ENCODE peak calls at places on chromosomes 2 and 18, in four cellular contexts. One of them, this sample, is unnamed.

GRCh38 chr18:5909130-5909529 is 13.8 kb upstream of the TMEM200C start:
- DNase-seq in HepG2: no peak
- DNase-seq in K562: no peak
- DNase-seq in GM12878: no peak
- DNase-seq in this sample: no peak

GRCh38 chr2:121071058-121071504 is 213.9 kb downstream of the TFCP2L1 start:
- DNase-seq in GM12878: no peak
- DNase-seq in K562: peak
- DNase-seq in HepG2: peak
- DNase-seq in this sample: peak

GRCh38 chr2:70340921-70341765 is 39.3 kb upstream of the FAM136A start:
- DNase-seq in GM12878: no peak
- DNase-seq in K562: peak
- DNase-seq in HepG2: peak
- DNase-seq in this sample: peak

GRCh38 chr18:11963991-11964484 is 17.3 kb upstream of the IMPA2 start:
- DNase-seq in GM12878: no peak
- DNase-seq in HepG2: no peak
- DNase-seq in K562: peak
- DNase-seq in this sample: no peak

GRCh38 chr18:70331456-70332097 is 42.7 kb downstream of the SOCS6 start:
- DNase-seq in K562: no peak
- DNase-seq in GM12878: no peak
- DNase-seq in HepG2: peak
- DNase-seq in this sample: no peak

GRCh38 chr18:58753976-58754375 is 82.7 kb downstream of the MALT1 start:
- DNase-seq in K562: no peak
- DNase-seq in HepG2: no peak
- DNase-seq in GM12878: no peak
- DNase-seq in this sample: no peak

GRCh38 chr2:43021791-43022500 is 204.5 kb downstream of the ZFP36L2 start:
- DNase-seq in K562: peak
- DNase-seq in HepG2: peak
- DNase-seq in GM12878: no peak
- DNase-seq in this sample: peak

GRCh38 chr2:171745141-171745540 is 57.9 kb downstream of the DYNC1I2 start:
- DNase-seq in GM12878: no peak
- DNase-seq in HepG2: no peak
- DNase-seq in K562: no peak
- DNase-seq in this sample: no peak

GRCh38 chr2:108423502-108424251 is 25.3 kb upstream of the GCC2 start:
- DNase-seq in K562: no peak
- DNase-seq in GM12878: no peak
- DNase-seq in HepG2: peak
- DNase-seq in this sample: no peak

GRCh38 chr2:189370719-189371118 is 70.6 kb upstream of the WDR75 start:
- DNase-seq in K562: no peak
- DNase-seq in HepG2: no peak
- DNase-seq in GM12878: no peak
- DNase-seq in this sample: no peak

GRCh38 chr18:61248589-61248988 is 84.6 kb upstream of the CDH20 start:
- DNase-seq in HepG2: no peak
- DNase-seq in K562: no peak
- DNase-seq in GM12878: no peak
- DNase-seq in this sample: no peak

GRCh38 chr2:129717560-129718128 is 261.8 kb upstream of the RAB6C start:
- DNase-seq in HepG2: no peak
- DNase-seq in K562: no peak
- DNase-seq in GM12878: no peak
- DNase-seq in this sample: peak

GRCh38 chr2:47034973-47035609 is 119.5 kb upstream of the MCFD2 start:
- DNase-seq in K562: no peak
- DNase-seq in HepG2: peak
- DNase-seq in GM12878: peak
- DNase-seq in this sample: no peak

GRCh38 chr2:143379955-143380354 is 250.7 kb downstream of the ARHGAP15 start:
- DNase-seq in GM12878: no peak
- DNase-seq in HepG2: no peak
- DNase-seq in K562: no peak
- DNase-seq in this sample: no peak

GRCh38 chr18:3916082-3916481 is 466.1 kb downstream of the TGIF1 start:
- DNase-seq in HepG2: no peak
- DNase-seq in GM12878: no peak
- DNase-seq in K562: peak
- DNase-seq in this sample: no peak

GRCh38 chr2:113056501-113056900 is 2.5 kb upstream of the IL36RN start:
- DNase-seq in K562: no peak
- DNase-seq in HepG2: no peak
- DNase-seq in GM12878: no peak
- DNase-seq in this sample: no peak

GRCh38 chr2:119198267-119198840 is 25.3 kb upstream of the STEAP3 start:
- DNase-seq in GM12878: no peak
- DNase-seq in K562: no peak
- DNase-seq in HepG2: peak
- DNase-seq in this sample: no peak

GRCh38 chr2:85438291-85439110 is 20.0 kb downstream of the SH2D6 start:
- DNase-seq in HepG2: peak
- DNase-seq in K562: no peak
- DNase-seq in GM12878: no peak
- DNase-seq in this sample: no peak

GRCh38 chr2:190156750-190157277 is 94.3 kb upstream of the MSTN start:
- DNase-seq in HepG2: no peak
- DNase-seq in K562: no peak
- DNase-seq in GM12878: no peak
- DNase-seq in this sample: no peak

GRCh38 chr2:10454505-10454904 is 6.4 kb upstream of the ODC1 start:
- DNase-seq in K562: no peak
- DNase-seq in GM12878: no peak
- DNase-seq in HepG2: no peak
- DNase-seq in this sample: no peak

GRCh38 chr2:180442860-180443644 is 436.0 kb upstream of the CWC22 start:
- DNase-seq in GM12878: no peak
- DNase-seq in HepG2: no peak
- DNase-seq in K562: no peak
- DNase-seq in this sample: no peak

GRCh38 chr2:180657054-180657453 is 323.4 kb upstream of the UBE2E3 start:
- DNase-seq in HepG2: no peak
- DNase-seq in K562: no peak
- DNase-seq in GM12878: no peak
- DNase-seq in this sample: no peak

GRCh38 chr2:150686391-150686790 is 198.9 kb upstream of the RND3 start:
- DNase-seq in HepG2: no peak
- DNase-seq in K562: no peak
- DNase-seq in GM12878: no peak
- DNase-seq in this sample: no peak
- H2AFZ ChIP-seq in HepG2: no peak
- H2AFZ ChIP-seq in K562: no peak
- H2AFZ ChIP-seq in GM12878: no peak
- H2AFZ ChIP-seq in this sample: no peak

DNA sequence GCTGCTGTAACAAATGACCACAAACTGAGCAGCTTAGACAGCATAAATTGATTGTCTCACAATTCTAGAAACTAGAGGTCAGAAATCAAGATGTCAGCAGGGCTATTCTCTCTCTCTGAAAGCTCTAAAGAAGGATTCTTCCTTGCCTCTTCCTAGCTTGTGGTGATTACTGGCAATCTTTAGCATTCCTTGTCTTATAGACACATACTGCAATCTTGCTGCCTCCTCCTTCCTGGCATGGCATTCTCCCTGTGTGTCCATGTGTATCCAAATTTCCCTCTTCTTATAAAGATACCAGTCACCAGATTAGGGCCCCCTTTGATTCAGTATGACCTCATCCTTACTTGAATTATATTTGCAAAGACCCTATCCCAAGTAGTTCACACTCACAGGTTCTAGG is 2.3 kb downstream of the ASB3 start:
- DNase-seq in GM12878: no peak
- DNase-seq in HepG2: no peak
- DNase-seq in K562: no peak
- DNase-seq in this sample: no peak
- TF ChIP-seq BRCA1 in GM12878: no peak
- TF ChIP-seq BRCA1 in HepG2: no peak
- TF ChIP-seq BRCA1 in K562: no peak
- TF ChIP-seq BRCA1 in this sample: no peak

GRCh38 chr2:231708050-231708772 is at the start of gene PTMA:
- DNase-seq in GM12878: peak
- DNase-seq in HepG2: peak
- DNase-seq in K562: peak
- DNase-seq in this sample: peak
- H3K4me2 ChIP-seq in GM12878: peak
- H3K4me2 ChIP-seq in HepG2: peak
- H3K4me2 ChIP-seq in K562: peak
- H3K4me2 ChIP-seq in this sample: peak

DNA sequence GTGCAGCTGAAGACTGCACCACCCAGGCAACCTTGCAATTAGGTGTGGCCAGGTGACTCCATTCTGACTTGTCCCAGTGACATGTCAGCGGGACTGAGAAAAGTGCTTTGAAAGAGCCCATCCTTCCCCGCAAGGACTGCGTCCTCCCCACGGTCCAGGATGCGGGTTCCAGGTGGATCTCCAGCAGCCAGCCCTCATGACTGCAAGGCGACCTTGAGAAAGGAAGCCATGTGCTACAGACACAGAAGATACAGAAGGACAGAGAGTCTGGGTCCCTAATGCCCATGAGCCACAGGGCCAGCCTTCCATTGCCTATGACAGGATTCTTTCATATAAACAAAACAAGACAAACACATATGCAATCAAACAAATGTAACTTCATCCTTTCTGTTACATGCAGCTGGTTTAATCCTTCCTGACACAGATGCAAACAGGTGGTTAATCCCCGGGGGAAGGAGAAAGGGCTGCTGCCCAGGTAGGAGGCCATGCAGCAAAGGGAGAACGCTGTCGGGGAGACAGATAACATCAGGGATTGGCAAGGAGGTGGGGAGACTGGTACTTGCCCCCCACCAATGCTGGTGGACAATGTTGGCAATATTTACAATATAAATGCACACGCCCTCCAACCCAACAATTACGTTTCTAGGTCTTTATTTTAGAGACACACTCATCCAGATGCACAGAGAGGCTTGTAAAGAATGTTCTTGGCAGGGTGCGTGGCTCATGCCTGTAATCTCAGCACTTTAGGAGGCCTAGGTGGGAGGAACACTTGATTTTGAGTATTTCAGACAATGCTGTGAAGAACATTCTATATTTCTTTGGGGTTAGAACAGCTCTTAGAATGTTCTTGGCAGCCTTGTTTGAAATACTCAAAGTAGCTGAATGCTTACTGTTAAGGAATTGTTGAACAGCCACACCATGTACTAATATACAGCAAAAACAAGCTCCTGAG is 64.8 kb downstream of the NCAPH start:
- DNase-seq in GM12878: no peak
- DNase-seq in HepG2: no peak
- DNase-seq in K562: no peak
- DNase-seq in this sample: no peak
- H2AFZ ChIP-seq in GM12878: no peak
- H2AFZ ChIP-seq in HepG2: no peak
- H2AFZ ChIP-seq in K562: no peak
- H2AFZ ChIP-seq in this sample: no peak

This sample was measured in H1.